ENCODE peak calls at places on chromosomes 4 and X, in four cellular contexts. One of them, this sample, is unnamed.
A peak's percentile ranks its signal among the peaks of the same experiment; 100 is the strongest.

GRCh38 chr4:1952046-1952700 is 56.6 kb downstream of the NELFA start:
- DNase-seq in heart left ventricle: no peak
- DNase-seq in upper lobe of right lung: no peak
- DNase-seq in AG09309: no peak
- DNase-seq in this sample: no peak

GRCh38 chr4:80197601-80198444 is 520 bp downstream of the PRDM8 start:
- DNase-seq in AG09309: no peak
- DNase-seq in upper lobe of right lung: peak; percentile 64
- DNase-seq in heart left ventricle: no peak
- DNase-seq in this sample: peak; percentile 15

GRCh38 chrX:83186632-83187031 is 321.5 kb upstream of the POU3F4 start:
- DNase-seq in AG09309: no peak
- DNase-seq in heart left ventricle: no peak
- DNase-seq in upper lobe of right lung: peak; percentile 40
- DNase-seq in this sample: no peak

GRCh38 chr4:8427761-8428287 is 12.7 kb downstream of the ACOX3 start:
- DNase-seq in heart left ventricle: peak; percentile 67
- DNase-seq in AG09309: no peak
- DNase-seq in upper lobe of right lung: no peak
- DNase-seq in this sample: peak; percentile 60

GRCh38 chr4:76449824-76450223 is 14.8 kb downstream of the SHROOM3 start:
- DNase-seq in AG09309: no peak
- DNase-seq in heart left ventricle: no peak
- DNase-seq in upper lobe of right lung: no peak
- DNase-seq in this sample: no peak

GRCh38 chr4:40502936-40503335 is 126.7 kb downstream of the RBM47 start:
- DNase-seq in heart left ventricle: no peak
- DNase-seq in upper lobe of right lung: no peak
- DNase-seq in AG09309: no peak
- DNase-seq in this sample: peak; percentile 36

GRCh38 chr4:87078987-87079469 is 141.4 kb downstream of the KLHL8 start:
- DNase-seq in AG09309: peak; percentile 77
- DNase-seq in upper lobe of right lung: no peak
- DNase-seq in heart left ventricle: peak; percentile 59
- DNase-seq in this sample: no peak

GRCh38 chr4:165052627-165053026 is 1.0 kb upstream of the TRIM75 start:
- DNase-seq in heart left ventricle: no peak
- DNase-seq in AG09309: no peak
- DNase-seq in upper lobe of right lung: no peak
- DNase-seq in this sample: no peak

GRCh38 chr4:135277116-135277979 is 1075.8 kb upstream of the PABPC4L start:
- DNase-seq in upper lobe of right lung: no peak
- DNase-seq in AG09309: peak; percentile 0
- DNase-seq in heart left ventricle: no peak
- DNase-seq in this sample: no peak

GRCh38 chr4:16484711-16485110 is 258.4 kb upstream of the TAPT1 start:
- DNase-seq in AG09309: no peak
- DNase-seq in upper lobe of right lung: no peak
- DNase-seq in heart left ventricle: no peak
- DNase-seq in this sample: no peak

GRCh38 chr4:80831383-80832361 is 198.8 kb upstream of the BMP3 start:
- DNase-seq in AG09309: no peak
- DNase-seq in heart left ventricle: no peak
- DNase-seq in upper lobe of right lung: no peak
- DNase-seq in this sample: no peak

GRCh38 chr4:86451560-86452322 is 91.9 kb upstream of the MAPK10 start:
- DNase-seq in heart left ventricle: no peak
- DNase-seq in upper lobe of right lung: no peak
- DNase-seq in AG09309: no peak
- DNase-seq in this sample: no peak

GRCh38 chrX:34656467-34656841 is 631 bp downstream of the TMEM47 start:
- DNase-seq in heart left ventricle: peak; percentile 27
- DNase-seq in upper lobe of right lung: peak; percentile 31
- DNase-seq in AG09309: no peak
- DNase-seq in this sample: no peak

GRCh38 chr4:124711469-124712416 is 789 bp downstream of the ANKRD50 start:
- DNase-seq in AG09309: peak; percentile 40
- DNase-seq in upper lobe of right lung: peak; percentile 82
- DNase-seq in heart left ventricle: peak; percentile 57
- DNase-seq in this sample: peak; percentile 45
- TF ChIP-seq CTCF in AG09309: peak; percentile 31
- TF ChIP-seq CTCF in upper lobe of right lung: peak; percentile 16
- TF ChIP-seq CTCF in heart left ventricle: no peak
- TF ChIP-seq CTCF in this sample: no peak

GRCh38 chrX:138020941-138021340 is 455.0 kb downstream of the ZIC3 start:
- DNase-seq in AG09309: no peak
- DNase-seq in heart left ventricle: no peak
- DNase-seq in upper lobe of right lung: no peak
- DNase-seq in this sample: no peak

GRCh38 chrX:138031715-138032114 is 465.8 kb downstream of the ZIC3 start:
- DNase-seq in heart left ventricle: no peak
- DNase-seq in AG09309: no peak
- DNase-seq in upper lobe of right lung: no peak
- DNase-seq in this sample: no peak

GRCh38 chrX:138026211-138026610 is 460.3 kb downstream of the ZIC3 start:
- DNase-seq in AG09309: no peak
- DNase-seq in upper lobe of right lung: no peak
- DNase-seq in heart left ventricle: no peak
- DNase-seq in this sample: peak; percentile 28
- TF ChIP-seq CTCF in AG09309: peak; percentile 33
- TF ChIP-seq CTCF in upper lobe of right lung: peak; percentile 26
- TF ChIP-seq CTCF in heart left ventricle: peak; percentile 38
- TF ChIP-seq CTCF in this sample: peak; percentile 64

DNA sequence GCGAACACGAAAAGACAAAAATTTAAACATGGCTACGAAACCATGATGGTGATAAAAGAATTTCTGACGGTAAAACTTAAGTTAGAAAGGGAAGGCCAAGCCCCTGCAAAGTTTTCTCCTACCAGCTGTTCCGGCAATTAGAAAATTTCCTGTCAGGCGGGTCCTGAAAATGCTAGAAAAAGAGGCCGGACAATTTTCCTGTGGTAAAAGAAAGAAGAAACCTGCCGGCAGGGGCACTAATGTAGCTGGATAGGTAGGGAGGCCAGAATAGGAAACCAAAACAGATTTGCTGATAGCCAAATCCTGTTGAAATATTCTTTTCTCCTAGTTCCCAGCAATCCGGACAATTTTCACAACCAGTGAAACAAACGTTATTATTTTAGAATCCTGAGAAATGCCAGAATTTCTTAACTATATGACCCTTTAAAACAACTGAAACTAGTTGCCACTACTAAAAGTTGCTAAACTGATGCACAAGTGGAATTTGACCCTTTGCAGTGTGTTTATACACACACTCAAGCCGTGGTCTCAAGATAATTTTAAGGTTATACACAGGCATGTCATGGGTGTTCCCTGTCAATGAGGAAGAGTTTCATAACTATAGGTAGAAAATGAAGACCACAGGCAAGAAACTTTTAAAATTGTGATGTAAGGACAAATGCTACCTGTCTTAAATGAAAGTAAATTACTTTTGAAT is 47.8 kb downstream of the RPS6KA3 start:
- DNase-seq in upper lobe of right lung: no peak
- DNase-seq in AG09309: no peak
- DNase-seq in heart left ventricle: no peak
- DNase-seq in this sample: no peak
- TF ChIP-seq CTCF in upper lobe of right lung: no peak
- TF ChIP-seq CTCF in AG09309: no peak
- TF ChIP-seq CTCF in heart left ventricle: peak; percentile 33
- TF ChIP-seq CTCF in this sample: no peak

GRCh38 chr4:112516076-112516385 is at the start of gene NEUROG2:
- DNase-seq in AG09309: no peak
- DNase-seq in upper lobe of right lung: no peak
- DNase-seq in heart left ventricle: no peak
- DNase-seq in this sample: no peak

GRCh38 chr4:112516401-112517066 is 554 bp upstream of the NEUROG2 start:
- DNase-seq in AG09309: no peak
- DNase-seq in heart left ventricle: no peak
- DNase-seq in upper lobe of right lung: no peak
- DNase-seq in this sample: peak; percentile 86

GRCh38 chr4:112518675-112519074 is 2.7 kb upstream of the NEUROG2 start:
- DNase-seq in AG09309: no peak
- DNase-seq in upper lobe of right lung: no peak
- DNase-seq in heart left ventricle: no peak
- DNase-seq in this sample: no peak

GRCh38 chr4:112517911-112518310 is 1.9 kb upstream of the NEUROG2 start:
- DNase-seq in AG09309: no peak
- DNase-seq in upper lobe of right lung: no peak
- DNase-seq in heart left ventricle: no peak
- DNase-seq in this sample: peak; percentile 58

GRCh38 chr4:112517067-112517588 is 1.1 kb upstream of the NEUROG2 start:
- DNase-seq in upper lobe of right lung: no peak
- DNase-seq in heart left ventricle: no peak
- DNase-seq in AG09309: no peak
- DNase-seq in this sample: peak; percentile 79
- TF ChIP-seq CTCF in upper lobe of right lung: no peak
- TF ChIP-seq CTCF in heart left ventricle: no peak
- TF ChIP-seq CTCF in AG09309: no peak
- TF ChIP-seq CTCF in this sample: peak; percentile 43

DNA sequence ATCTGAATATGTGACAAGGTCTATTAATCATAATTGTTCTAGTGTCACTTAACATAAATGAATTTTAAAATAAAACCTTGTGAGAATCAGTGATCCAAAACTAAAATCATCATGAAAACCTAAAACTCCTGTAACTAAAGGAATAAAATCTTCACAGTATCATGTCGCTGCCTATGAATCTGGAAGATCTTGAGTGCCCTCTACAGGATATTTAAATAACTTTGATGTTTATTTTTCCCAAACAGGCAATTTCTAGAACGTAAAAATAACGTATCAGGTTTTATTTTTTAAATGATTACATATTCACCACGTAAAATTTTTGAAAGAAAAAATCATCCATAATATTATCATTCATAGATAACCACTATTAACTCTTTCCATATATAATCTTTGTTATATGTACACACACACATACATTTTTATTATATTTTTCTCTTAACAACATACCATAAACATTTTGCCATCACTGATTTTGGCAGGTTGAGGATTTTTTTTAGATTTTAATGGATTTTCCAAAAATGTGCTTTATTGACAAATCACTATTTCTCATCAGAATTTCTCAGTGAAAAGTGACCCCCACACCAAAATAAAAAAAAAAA is 79.6 kb downstream of the COMMD8 start:
- DNase-seq in AG09309: no peak
- DNase-seq in upper lobe of right lung: no peak
- DNase-seq in heart left ventricle: no peak
- DNase-seq in this sample: peak; percentile 40
- TF ChIP-seq CTCF in AG09309: peak; percentile 40
- TF ChIP-seq CTCF in upper lobe of right lung: peak; percentile 52
- TF ChIP-seq CTCF in heart left ventricle: peak; percentile 54
- TF ChIP-seq CTCF in this sample: peak; percentile 52

GRCh38 chrX:39718951-39719350 is 378.8 kb downstream of the BCOR start:
- DNase-seq in upper lobe of right lung: no peak
- DNase-seq in AG09309: no peak
- DNase-seq in heart left ventricle: no peak
- DNase-seq in this sample: no peak
- TF ChIP-seq CTCF in upper lobe of right lung: no peak
- TF ChIP-seq CTCF in AG09309: no peak
- TF ChIP-seq CTCF in heart left ventricle: no peak
- TF ChIP-seq CTCF in this sample: no peak